ENCODE peak calls at places on chromosomes 2 and 18, in nine cellular contexts. One of them, this sample, is unnamed.

GRCh38 chr2:184053326-184053725 is 545.0 kb upstream of the ZNF804A start:
- DNase-seq in right lobe of liver: no peak
- DNase-seq in psoas muscle: no peak
- DNase-seq in AG04450: no peak
- DNase-seq in tibial artery: no peak
- DNase-seq in Peyer's patch: no peak
- DNase-seq in adrenal gland: no peak
- DNase-seq in retinal pigment epithelial cell: no peak
- DNase-seq in stomach: no peak
- DNase-seq in this sample: peak

GRCh38 chr2:186546842-186547241 is 43.0 kb upstream of the ITGAV start:
- DNase-seq in right lobe of liver: no peak
- DNase-seq in psoas muscle: no peak
- DNase-seq in AG04450: no peak
- DNase-seq in tibial artery: no peak
- DNase-seq in Peyer's patch: no peak
- DNase-seq in adrenal gland: no peak
- DNase-seq in retinal pigment epithelial cell: no peak
- DNase-seq in stomach: no peak
- DNase-seq in this sample: no peak

GRCh38 chr18:44715245-44715644 is 34.6 kb downstream of the SETBP1 start:
- DNase-seq in right lobe of liver: no peak
- DNase-seq in psoas muscle: peak
- DNase-seq in AG04450: no peak
- DNase-seq in tibial artery: peak
- DNase-seq in Peyer's patch: no peak
- DNase-seq in adrenal gland: no peak
- DNase-seq in retinal pigment epithelial cell: no peak
- DNase-seq in stomach: no peak
- DNase-seq in this sample: peak

GRCh38 chr2:17628349-17629261 is 88.1 kb downstream of the VSNL1 start:
- DNase-seq in right lobe of liver: no peak
- DNase-seq in psoas muscle: no peak
- DNase-seq in AG04450: no peak
- DNase-seq in tibial artery: no peak
- DNase-seq in Peyer's patch: no peak
- DNase-seq in adrenal gland: no peak
- DNase-seq in retinal pigment epithelial cell: peak
- DNase-seq in stomach: no peak
- DNase-seq in this sample: peak

GRCh38 chr2:216348909-216349308 is 23.4 kb downstream of the MARCHF4 start:
- DNase-seq in right lobe of liver: no peak
- DNase-seq in psoas muscle: no peak
- DNase-seq in AG04450: no peak
- DNase-seq in tibial artery: no peak
- DNase-seq in Peyer's patch: no peak
- DNase-seq in adrenal gland: no peak
- DNase-seq in retinal pigment epithelial cell: no peak
- DNase-seq in stomach: no peak
- DNase-seq in this sample: no peak

GRCh38 chr2:218255441-218255840 is 5.4 kb upstream of the GPBAR1 start:
- DNase-seq in right lobe of liver: no peak
- DNase-seq in psoas muscle: no peak
- DNase-seq in AG04450: peak
- DNase-seq in tibial artery: no peak
- DNase-seq in Peyer's patch: no peak
- DNase-seq in adrenal gland: no peak
- DNase-seq in retinal pigment epithelial cell: no peak
- DNase-seq in stomach: no peak
- DNase-seq in this sample: no peak

GRCh38 chr2:221596192-221596591 is 24.1 kb upstream of the EPHA4 start:
- DNase-seq in right lobe of liver: no peak
- DNase-seq in psoas muscle: no peak
- DNase-seq in AG04450: no peak
- DNase-seq in tibial artery: no peak
- DNase-seq in Peyer's patch: no peak
- DNase-seq in adrenal gland: no peak
- DNase-seq in retinal pigment epithelial cell: no peak
- DNase-seq in stomach: no peak
- DNase-seq in this sample: peak

GRCh38 chr2:72806280-72806955 is 19.4 kb downstream of the EXOC6B start:
- DNase-seq in right lobe of liver: no peak
- DNase-seq in psoas muscle: no peak
- DNase-seq in AG04450: no peak
- DNase-seq in tibial artery: no peak
- DNase-seq in Peyer's patch: no peak
- DNase-seq in adrenal gland: no peak
- DNase-seq in retinal pigment epithelial cell: no peak
- DNase-seq in stomach: no peak
- DNase-seq in this sample: no peak

GRCh38 chr18:46725310-46725709 is 31.5 kb downstream of the ST8SIA5 start:
- DNase-seq in right lobe of liver: no peak
- DNase-seq in psoas muscle: no peak
- DNase-seq in AG04450: no peak
- DNase-seq in tibial artery: no peak
- DNase-seq in Peyer's patch: no peak
- DNase-seq in adrenal gland: no peak
- DNase-seq in retinal pigment epithelial cell: no peak
- DNase-seq in stomach: no peak
- DNase-seq in this sample: no peak
- TF ChIP-seq CTCF in right lobe of liver: no peak
- TF ChIP-seq CTCF in psoas muscle: no peak
- TF ChIP-seq CTCF in AG04450: no peak
- TF ChIP-seq CTCF in tibial artery: no peak
- TF ChIP-seq CTCF in Peyer's patch: no peak
- TF ChIP-seq CTCF in adrenal gland: no peak
- TF ChIP-seq CTCF in retinal pigment epithelial cell: no peak
- TF ChIP-seq CTCF in stomach: no peak
- TF ChIP-seq CTCF in this sample: no peak

DNA sequence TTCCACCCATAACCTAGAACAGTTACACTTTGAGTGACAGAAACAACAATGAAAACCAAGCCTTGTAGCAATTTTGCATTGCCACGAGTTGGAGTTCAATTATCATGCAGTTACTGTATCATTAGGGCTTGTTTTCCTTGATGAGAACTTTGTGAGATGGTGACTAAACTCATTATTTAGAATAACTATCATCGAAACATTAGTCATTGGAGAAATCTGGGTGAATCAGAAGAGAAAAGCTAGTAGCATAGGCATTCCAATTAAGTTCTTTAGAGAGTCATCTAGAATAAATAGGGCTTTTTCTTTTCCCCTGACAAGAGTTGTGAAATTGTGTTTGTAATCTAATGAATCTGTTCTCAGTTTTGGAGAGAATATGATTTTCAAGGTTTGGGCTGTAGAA is 122.8 kb upstream of the DOCK10 start:
- DNase-seq in right lobe of liver: no peak
- DNase-seq in psoas muscle: no peak
- DNase-seq in AG04450: peak
- DNase-seq in tibial artery: no peak
- DNase-seq in Peyer's patch: no peak
- DNase-seq in adrenal gland: no peak
- DNase-seq in retinal pigment epithelial cell: no peak
- DNase-seq in stomach: no peak
- DNase-seq in this sample: no peak
- H3K4me3 ChIP-seq in right lobe of liver: no peak
- H3K4me3 ChIP-seq in psoas muscle: no peak
- H3K4me3 ChIP-seq in AG04450: no peak
- H3K4me3 ChIP-seq in tibial artery: no peak
- H3K4me3 ChIP-seq in Peyer's patch: no peak
- H3K4me3 ChIP-seq in adrenal gland: no peak
- H3K4me3 ChIP-seq in retinal pigment epithelial cell: no peak
- H3K4me3 ChIP-seq in stomach: no peak
- H3K4me3 ChIP-seq in this sample: no peak

DNA sequence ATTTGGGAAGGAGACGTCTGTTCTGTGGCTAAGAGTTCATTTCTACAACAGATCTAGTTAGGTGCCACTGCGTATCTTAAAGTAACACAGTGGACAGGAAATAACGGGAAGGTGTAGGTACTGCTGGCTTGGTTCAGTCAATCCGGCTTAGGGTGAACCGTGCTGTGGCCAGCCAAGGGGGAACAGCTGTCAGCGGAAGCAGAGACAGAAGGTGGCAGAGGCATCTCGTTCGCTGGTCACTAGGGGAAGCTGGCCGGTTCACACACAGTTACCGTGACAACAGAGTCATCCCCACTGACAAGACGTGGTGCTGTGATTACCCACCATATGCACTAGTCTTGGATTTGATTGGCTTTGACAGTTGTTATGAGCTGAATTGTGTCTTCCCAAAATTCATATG is 58.8 kb upstream of the HDAC4 start:
- DNase-seq in right lobe of liver: no peak
- DNase-seq in psoas muscle: no peak
- DNase-seq in AG04450: no peak
- DNase-seq in tibial artery: no peak
- DNase-seq in Peyer's patch: peak
- DNase-seq in adrenal gland: peak
- DNase-seq in retinal pigment epithelial cell: no peak
- DNase-seq in stomach: peak
- DNase-seq in this sample: no peak
- TF ChIP-seq CTCF in right lobe of liver: no peak
- TF ChIP-seq CTCF in psoas muscle: no peak
- TF ChIP-seq CTCF in AG04450: no peak
- TF ChIP-seq CTCF in tibial artery: no peak
- TF ChIP-seq CTCF in Peyer's patch: no peak
- TF ChIP-seq CTCF in adrenal gland: no peak
- TF ChIP-seq CTCF in retinal pigment epithelial cell: no peak
- TF ChIP-seq CTCF in stomach: no peak
- TF ChIP-seq CTCF in this sample: no peak

DNA sequence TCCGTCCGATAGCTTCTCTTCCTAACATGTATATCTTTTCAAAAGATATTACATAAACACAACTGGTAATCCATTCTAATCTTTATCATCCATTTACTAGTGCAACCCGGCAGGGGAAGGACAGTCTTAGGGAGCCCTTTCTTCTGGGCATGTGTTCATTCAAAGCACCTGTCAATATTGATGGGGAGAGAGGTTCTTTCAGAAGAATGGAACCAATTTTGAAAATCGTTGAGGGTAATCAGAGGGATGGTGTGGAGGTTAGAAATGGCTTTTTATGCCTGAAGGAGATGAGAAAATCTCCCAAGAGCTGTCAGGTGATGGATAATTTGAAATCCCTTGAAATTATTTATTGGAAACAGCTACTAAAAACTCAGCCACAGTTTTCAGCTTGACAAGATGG is 561.9 kb upstream of the DCC start:
- DNase-seq in right lobe of liver: no peak
- DNase-seq in psoas muscle: no peak
- DNase-seq in AG04450: no peak
- DNase-seq in tibial artery: no peak
- DNase-seq in Peyer's patch: no peak
- DNase-seq in adrenal gland: no peak
- DNase-seq in retinal pigment epithelial cell: no peak
- DNase-seq in stomach: no peak
- DNase-seq in this sample: no peak
- H3K4me3 ChIP-seq in right lobe of liver: no peak
- H3K4me3 ChIP-seq in psoas muscle: no peak
- H3K4me3 ChIP-seq in AG04450: no peak
- H3K4me3 ChIP-seq in tibial artery: no peak
- H3K4me3 ChIP-seq in Peyer's patch: no peak
- H3K4me3 ChIP-seq in adrenal gland: no peak
- H3K4me3 ChIP-seq in retinal pigment epithelial cell: no peak
- H3K4me3 ChIP-seq in stomach: no peak
- H3K4me3 ChIP-seq in this sample: no peak

DNA sequence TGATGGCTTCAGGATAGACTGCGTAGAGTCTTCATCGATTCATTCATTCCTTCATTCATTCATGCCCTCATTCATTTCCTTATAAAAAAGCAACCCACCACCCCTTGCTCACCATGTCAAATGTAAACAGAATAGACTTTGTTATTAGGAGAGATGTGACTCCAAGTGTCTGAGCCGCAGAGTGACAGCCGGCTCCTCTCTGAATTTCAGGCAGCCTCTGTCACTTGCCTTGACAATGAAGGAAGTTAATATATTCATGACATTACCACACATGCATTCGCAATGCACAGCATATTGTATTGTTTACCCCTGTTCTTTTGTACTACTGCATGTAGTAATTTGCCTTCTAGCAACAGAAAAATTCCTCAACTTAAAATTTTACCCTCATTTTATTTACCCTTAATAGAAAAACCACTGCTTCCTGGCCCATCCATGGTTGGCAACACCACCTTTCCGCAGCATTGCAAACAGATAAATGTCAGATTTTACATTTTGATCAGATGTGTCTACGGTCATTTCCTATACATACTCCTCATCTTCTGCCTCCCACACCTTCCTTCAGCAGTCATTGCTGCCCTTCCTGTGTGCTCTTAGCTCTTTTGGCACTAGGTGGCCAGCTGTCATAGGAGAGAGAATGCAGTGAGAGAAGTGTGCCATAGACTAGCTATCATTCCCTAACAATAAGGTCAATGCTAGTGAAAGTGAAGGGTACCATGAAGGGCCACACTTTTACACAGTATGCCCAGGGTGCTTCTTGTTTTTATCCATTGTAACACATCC is 1090.8 kb downstream of the BCL11A start:
- DNase-seq in right lobe of liver: no peak
- DNase-seq in psoas muscle: no peak
- DNase-seq in AG04450: no peak
- DNase-seq in tibial artery: no peak
- DNase-seq in Peyer's patch: no peak
- DNase-seq in adrenal gland: no peak
- DNase-seq in retinal pigment epithelial cell: no peak
- DNase-seq in stomach: no peak
- DNase-seq in this sample: no peak
- TF ChIP-seq CTCF in right lobe of liver: no peak
- TF ChIP-seq CTCF in psoas muscle: no peak
- TF ChIP-seq CTCF in AG04450: no peak
- TF ChIP-seq CTCF in tibial artery: no peak
- TF ChIP-seq CTCF in Peyer's patch: no peak
- TF ChIP-seq CTCF in adrenal gland: no peak
- TF ChIP-seq CTCF in retinal pigment epithelial cell: no peak
- TF ChIP-seq CTCF in stomach: no peak
- TF ChIP-seq CTCF in this sample: no peak

GRCh38 chr2:64260093-64260808 is 116.0 kb upstream of the PELI1 start:
- DNase-seq in right lobe of liver: no peak
- DNase-seq in psoas muscle: no peak
- DNase-seq in AG04450: no peak
- DNase-seq in tibial artery: no peak
- DNase-seq in Peyer's patch: no peak
- DNase-seq in adrenal gland: no peak
- DNase-seq in retinal pigment epithelial cell: no peak
- DNase-seq in stomach: no peak
- DNase-seq in this sample: no peak
- H3K4me3 ChIP-seq in right lobe of liver: no peak
- H3K4me3 ChIP-seq in psoas muscle: no peak
- H3K4me3 ChIP-seq in AG04450: no peak
- H3K4me3 ChIP-seq in tibial artery: no peak
- H3K4me3 ChIP-seq in Peyer's patch: no peak
- H3K4me3 ChIP-seq in adrenal gland: no peak
- H3K4me3 ChIP-seq in retinal pigment epithelial cell: no peak
- H3K4me3 ChIP-seq in stomach: no peak
- H3K4me3 ChIP-seq in this sample: no peak

GRCh38 chr2:180063494-180063893 is 56.4 kb upstream of the CWC22 start:
- DNase-seq in right lobe of liver: no peak
- DNase-seq in psoas muscle: no peak
- DNase-seq in AG04450: no peak
- DNase-seq in tibial artery: no peak
- DNase-seq in Peyer's patch: no peak
- DNase-seq in adrenal gland: no peak
- DNase-seq in retinal pigment epithelial cell: no peak
- DNase-seq in stomach: no peak
- DNase-seq in this sample: no peak
- TF ChIP-seq CTCF in right lobe of liver: no peak
- TF ChIP-seq CTCF in psoas muscle: no peak
- TF ChIP-seq CTCF in AG04450: no peak
- TF ChIP-seq CTCF in tibial artery: no peak
- TF ChIP-seq CTCF in Peyer's patch: no peak
- TF ChIP-seq CTCF in adrenal gland: no peak
- TF ChIP-seq CTCF in retinal pigment epithelial cell: no peak
- TF ChIP-seq CTCF in stomach: no peak
- TF ChIP-seq CTCF in this sample: no peak